ENCODE peak calls at places on chromosomes 16 and 17, in nine cellular contexts. F is MV-4-11; C is NCI-H1417; W is NCI-H460; T is activated CD4-positive, alpha-beta T cell treated with anti-CD3 and anti-CD28 coated beads, Interleukin-2, amount 50 U/mL, for 4 hours; K is PC-3; V is stimulated activated CD4-positive, alpha-beta T cell treated with anti-CD3 and anti-CD28 coated beads, Interleukin-15, amount 100 ng/mL, for 1 hour; O is effector CD4-positive, alpha-beta T cell; N is lung microvascular endothelial cell. D is an unnamed sample.

GRCh38 chr17:65664296-65664695 is 102.8 kb upstream of the AXIN2 start:
- DNase-seq in F (no peak), C (no peak), W (no peak), T (no peak), K (no peak), V (no peak), O (no peak), N (peak), D (no peak)

GRCh38 chr16:47142469-47143328 is 1.0 kb downstream of the NETO2 start:
- DNase-seq in F (peak), C (peak), W (no peak), T (peak), K (peak), V (no peak), O (no peak), N (peak), D (no peak)

GRCh38 chr16:86508947-86509758 is 1.2 kb upstream of the FOXF1 start:
- DNase-seq in F (peak), C (peak), W (peak), T (no peak), K (peak), V (no peak), O (no peak), N (peak), D (no peak)

GRCh38 chr16:57623251-57624043 is 5.0 kb upstream of the ADGRG1 start:
- DNase-seq in F (no peak), C (peak), W (peak), T (no peak), K (peak), V (no peak), O (no peak), N (no peak), D (no peak)

GRCh38 chr17:1906622-1907021 is 76.8 kb downstream of the RPA1 start:
- DNase-seq in F (no peak), C (peak), W (no peak), T (no peak), K (no peak), V (no peak), O (no peak), N (no peak), D (no peak)

GRCh38 chr16:85330694-85331188 is 218.5 kb upstream of the CIBAR2 start:
- DNase-seq in F (peak), C (peak), W (peak), T (no peak), K (peak), V (no peak), O (no peak), N (peak), D (peak)

GRCh38 chr17:19363114-19363438 is 553 bp upstream of the B9D1 start:
- DNase-seq in F (no peak), C (no peak), W (no peak), T (no peak), K (no peak), V (no peak), O (no peak), N (no peak), D (no peak)

GRCh38 chr16:48365030-48365600 is 20.1 kb downstream of the SIAH1 start:
- DNase-seq in F (no peak), C (no peak), W (no peak), T (no peak), K (peak), V (no peak), O (no peak), N (peak), D (no peak)

GRCh38 chr17:65173284-65173793 is 36.2 kb downstream of the RGS9 start:
- DNase-seq in F (no peak), C (peak), W (peak), T (peak), K (peak), V (peak), O (peak), N (peak), D (peak)

GRCh38 chr16:67675579-67675935 is 8.9 kb downstream of the C16orf86 start:
- DNase-seq in F (no peak), C (no peak), W (no peak), T (no peak), K (no peak), V (no peak), O (no peak), N (no peak), D (no peak)

GRCh38 chr16:65782537-65783290 is 583.8 kb upstream of the CDH5 start:
- DNase-seq in F (no peak), C (no peak), W (no peak), T (no peak), K (peak), V (no peak), O (no peak), N (no peak), D (no peak)

GRCh38 chr16:50878536-50878935 is 136.7 kb downstream of the CYLD start:
- DNase-seq in F (no peak), C (no peak), W (no peak), T (no peak), K (no peak), V (no peak), O (no peak), N (no peak), D (no peak)

GRCh38 chr16:68332411-68333121 is 21.7 kb downstream of the PRMT7 start:
- DNase-seq in F (peak), C (peak), W (no peak), T (no peak), K (no peak), V (no peak), O (no peak), N (peak), D (no peak)

GRCh38 chr17:51079049-51079448 is 41.6 kb downstream of the SPAG9 start:
- DNase-seq in F (peak), C (no peak), W (no peak), T (no peak), K (peak), V (no peak), O (no peak), N (peak), D (no peak)

GRCh38 chr16:48366165-48367093 is 18.8 kb downstream of the SIAH1 start:
- DNase-seq in F (peak), C (peak), W (peak), T (peak), K (peak), V (no peak), O (peak), N (peak), D (no peak)

GRCh38 chr17:74836691-74837467 is 22.8 kb downstream of the GRIN2C start:
- DNase-seq in F (no peak), C (no peak), W (no peak), T (no peak), K (no peak), V (no peak), O (no peak), N (no peak), D (no peak)

GRCh38 chr17:17433260-17433659 is 43.5 kb upstream of the MED9 start:
- DNase-seq in F (peak), C (no peak), W (no peak), T (no peak), K (no peak), V (no peak), O (no peak), N (no peak), D (no peak)

GRCh38 chr16:1021553-1022160 is 40.1 kb downstream of the SOX8 start:
- DNase-seq in F (no peak), C (no peak), W (no peak), T (no peak), K (no peak), V (no peak), O (no peak), N (no peak), D (no peak)

GRCh38 chr17:82246365-82247174 is 17.7 kb downstream of the SLC16A3 start:
- DNase-seq in F (no peak), C (no peak), W (no peak), T (no peak), K (peak), V (no peak), O (no peak), N (peak), D (no peak)

GRCh38 chr17:1736348-1737281 is 6.1 kb upstream of the SERPINF2 start:
- DNase-seq in F (peak), C (no peak), W (no peak), T (peak), K (no peak), V (peak), O (no peak), N (peak), D (no peak)

GRCh38 chr17:14903810-14904209 is 361.3 kb downstream of the PMP22 start:
- DNase-seq in F (no peak), C (no peak), W (no peak), T (no peak), K (no peak), V (no peak), O (no peak), N (no peak), D (no peak)

GRCh38 chr16:89365044-89365467 is 125.3 kb downstream of the ANKRD11 start:
- DNase-seq in F (peak), C (no peak), W (no peak), T (no peak), K (peak), V (no peak), O (no peak), N (peak), D (no peak)

GRCh38 chr17:71922439-71922838 is 198.4 kb upstream of the SOX9 start:
- DNase-seq in F (no peak), C (no peak), W (no peak), T (no peak), K (peak), V (no peak), O (no peak), N (no peak), D (peak)

GRCh38 chr16:86044881-86045600 is 146.1 kb downstream of the IRF8 start:
- DNase-seq in F (no peak), C (no peak), W (no peak), T (peak), K (no peak), V (no peak), O (no peak), N (no peak), D (no peak)

GRCh38 chr17:30232015-30232821 is 3.3 kb downstream of the SLC6A4 start:
- DNase-seq in F (no peak), C (peak), W (no peak), T (no peak), K (no peak), V (no peak), O (no peak), N (no peak), D (no peak)

GRCh38 chr16:70700101-70701020 is 14.5 kb upstream of the MTSS2 start:
- DNase-seq in F (peak), C (peak), W (no peak), T (no peak), K (no peak), V (no peak), O (no peak), N (no peak), D (no peak)

GRCh38 chr17:17698869-17699351 is 17.7 kb downstream of the RAI1 start:
- DNase-seq in F (no peak), C (no peak), W (no peak), T (no peak), K (no peak), V (no peak), O (no peak), N (peak), D (no peak)

GRCh38 chr17:80441598-80442304 is 26.8 kb downstream of the ENDOV start:
- DNase-seq in F (no peak), C (peak), W (no peak), T (no peak), K (no peak), V (no peak), O (no peak), N (no peak), D (no peak)

GRCh38 chr17:4142107-4142900 is 526 bp downstream of the ZZEF1 start:
- DNase-seq in F (no peak), C (no peak), W (no peak), T (peak), K (no peak), V (peak), O (peak), N (peak), D (no peak)

GRCh38 chr16:87507351-87508069 is 14.7 kb upstream of the ZCCHC14 start:
- DNase-seq in F (peak), C (no peak), W (no peak), T (no peak), K (no peak), V (no peak), O (no peak), N (peak), D (no peak)

GRCh38 chr16:34078697-34079096 is 619.3 kb downstream of the TP53TG3F start:
- DNase-seq in F (no peak), C (no peak), W (peak), T (no peak), K (no peak), V (no peak), O (no peak), N (peak), D (peak)

GRCh38 chr17:72515291-72516065 is 394.7 kb downstream of the SOX9 start:
- DNase-seq in F (no peak), C (peak), W (no peak), T (no peak), K (no peak), V (no peak), O (no peak), N (no peak), D (no peak)

GRCh38 chr16:10862432-10862831 is 14.6 kb upstream of the CIITA start:
- DNase-seq in F (peak), C (no peak), W (peak), T (no peak), K (peak), V (no peak), O (no peak), N (peak), D (peak)

GRCh38 chr16:12252616-12253015 is 276.1 kb downstream of the SNX29 start:
- DNase-seq in F (no peak), C (peak), W (no peak), T (no peak), K (no peak), V (no peak), O (no peak), N (no peak), D (no peak)

D was measured in kidney epithelial cell.